ENCODE peak calls at places on chromosome 11, in four cellular contexts. M is BE2C, F is HEK293T, W is GDM1. A is an unnamed sample.

GRCh38 chr11:48017105-48017874 is 36.9 kb downstream of the PTPRJ start:
- DNase-seq in M (no peak), F (no peak), W (no peak), A (no peak)

GRCh38 chr11:112596324-112596723 is 335.7 kb upstream of the PLET1 start:
- DNase-seq in M (no peak), F (no peak), W (no peak), A (no peak)

GRCh38 chr11:96259053-96259837 is 83.8 kb downstream of the MAML2 start:
- DNase-seq in M (no peak), F (no peak), W (no peak), A (peak)

GRCh38 chr11:71539017-71539416 is 1.2 kb downstream of the KRTAP5-8 start:
- DNase-seq in M (no peak), F (no peak), W (no peak), A (no peak)

GRCh38 chr11:100561325-100561724 is 125.8 kb upstream of the ARHGAP42 start:
- DNase-seq in M (no peak), F (no peak), W (no peak), A (no peak)

GRCh38 chr11:48307760-48308386 is 1.9 kb downstream of the OR4S1 start:
- DNase-seq in M (peak), F (peak), W (peak), A (peak)

GRCh38 chr11:846496-847098 is 3.9 kb downstream of the TSPAN4 start:
- DNase-seq in M (no peak), F (no peak), W (no peak), A (peak)

GRCh38 chr11:132576706-132577105 is 955.6 kb downstream of the OPCML start:
- DNase-seq in M (no peak), F (no peak), W (no peak), A (peak)

GRCh38 chr11:124988063-124988462 is 34.1 kb downstream of the CCDC15 start:
- DNase-seq in M (no peak), F (no peak), W (no peak), A (no peak)

GRCh38 chr11:48170840-48171233 is 45.8 kb upstream of the OR4B1 start:
- DNase-seq in M (no peak), F (no peak), W (no peak), A (peak)

GRCh38 chr11:16795146-16795545 is 56.7 kb downstream of the C11orf58 start:
- DNase-seq in M (no peak), F (no peak), W (peak), A (no peak)